ENCODE peak calls at places on chromosomes 3 and 15, in four cellular contexts. One of them, this sample, is unnamed.

GRCh38 chr3:195178124-195178910 is 92.6 kb downstream of the XXYLT1 start:
- DNase-seq in AG20443: peak
- DNase-seq in hypothalamus: no peak
- DNase-seq in NCI-H1105: peak
- DNase-seq in this sample: no peak

GRCh38 chr3:124383846-124384483 is 346.3 kb upstream of the UMPS start:
- DNase-seq in AG20443: no peak
- DNase-seq in hypothalamus: no peak
- DNase-seq in NCI-H1105: no peak
- DNase-seq in this sample: no peak

GRCh38 chr3:188214442-188214841 is 60.5 kb downstream of the LPP start:
- DNase-seq in AG20443: no peak
- DNase-seq in hypothalamus: no peak
- DNase-seq in NCI-H1105: no peak
- DNase-seq in this sample: no peak

GRCh38 chr3:171854649-171855305 is 11.6 kb downstream of the TMEM212 start:
- DNase-seq in AG20443: no peak
- DNase-seq in hypothalamus: no peak
- DNase-seq in NCI-H1105: no peak
- DNase-seq in this sample: no peak

GRCh38 chr3:46669191-46669999 is 24.1 kb downstream of the ALS2CL start:
- DNase-seq in AG20443: no peak
- DNase-seq in hypothalamus: no peak
- DNase-seq in NCI-H1105: no peak
- DNase-seq in this sample: peak

GRCh38 chr3:23633261-23633960 is 172.3 kb upstream of the UBE2E1 start:
- DNase-seq in AG20443: no peak
- DNase-seq in hypothalamus: no peak
- DNase-seq in NCI-H1105: no peak
- DNase-seq in this sample: no peak

GRCh38 chr3:38573606-38574005 is 75.9 kb downstream of the SCN5A start:
- DNase-seq in AG20443: no peak
- DNase-seq in hypothalamus: no peak
- DNase-seq in NCI-H1105: no peak
- DNase-seq in this sample: no peak

GRCh38 chr3:171458056-171458856 is 1.9 kb downstream of the TNIK start:
- DNase-seq in AG20443: no peak
- DNase-seq in hypothalamus: no peak
- DNase-seq in NCI-H1105: no peak
- DNase-seq in this sample: no peak

GRCh38 chr3:33364531-33365128 is 75.6 kb downstream of the UBP1 start:
- DNase-seq in AG20443: no peak
- DNase-seq in hypothalamus: no peak
- DNase-seq in NCI-H1105: no peak
- DNase-seq in this sample: peak

GRCh38 chr3:31777092-31777491 is 204.0 kb downstream of the OSBPL10 start:
- DNase-seq in AG20443: no peak
- DNase-seq in hypothalamus: no peak
- DNase-seq in NCI-H1105: no peak
- DNase-seq in this sample: no peak

GRCh38 chr15:39171944-39172368 is 408.9 kb upstream of the THBS1 start:
- DNase-seq in AG20443: peak
- DNase-seq in hypothalamus: no peak
- DNase-seq in NCI-H1105: peak
- DNase-seq in this sample: peak

GRCh38 chr15:81315452-81316203 is 8.3 kb downstream of the STARD5 start:
- DNase-seq in AG20443: no peak
- DNase-seq in hypothalamus: no peak
- DNase-seq in NCI-H1105: no peak
- DNase-seq in this sample: no peak

GRCh38 chr3:17901893-17902292 is 159.5 kb upstream of the TBC1D5 start:
- DNase-seq in AG20443: no peak
- DNase-seq in hypothalamus: no peak
- DNase-seq in NCI-H1105: no peak
- DNase-seq in this sample: no peak